ENCODE peak calls at places on chromosomes 6 and 20, in eight cellular contexts. G is testis; D is vagina; C is NCI-H2171 treated with DMSO at 0.1 percent for 48 hours; B is stimulated activated CD4-positive, alpha-beta T cell treated with anti-CD3 and anti-CD28 coated beads, Interleukin-12 subunit alpha, Interleukin-12 subunit beta, amount 100 ng/mL, for 4 hours; V is anterior cingulate cortex; P is NCI-H2029 treated with DMSO at 0.1 percent for 48 hours; M is amniotic stem cell. N is an unnamed sample.

GRCh38 chr6:137001287-137001976 is 43.3 kb downstream of the IL20RA start:
- DNase-seq in G (no peak), D (no peak), C (no peak), B (no peak), V (no peak), P (peak), M (no peak), N (peak)

GRCh38 chr6:12848969-12849368 is 132.4 kb downstream of the PHACTR1 start:
- DNase-seq in G (no peak), D (no peak), C (no peak), B (no peak), V (no peak), P (no peak), M (no peak), N (no peak)

GRCh38 chr20:49973964-49974363 is 8.8 kb upstream of the SNAI1 start:
- DNase-seq in G (no peak), D (no peak), C (no peak), B (no peak), V (no peak), P (no peak), M (no peak), N (no peak)

GRCh38 chr6:155075938-155076337 is 80.8 kb downstream of the TIAM2 start:
- DNase-seq in G (no peak), D (peak), C (no peak), B (no peak), V (no peak), P (no peak), M (no peak), N (no peak)

GRCh38 chr20:62284448-62284847 is 18.3 kb upstream of the ADRM1 start:
- DNase-seq in G (no peak), D (no peak), C (no peak), B (no peak), V (no peak), P (no peak), M (no peak), N (no peak)

GRCh38 chr6:168037242-168037641 is 39.8 kb downstream of the KIF25 start:
- DNase-seq in G (no peak), D (no peak), C (no peak), B (no peak), V (no peak), P (no peak), M (no peak), N (no peak)

GRCh38 chr6:156867121-156867520 is 89.9 kb downstream of the ARID1B start:
- DNase-seq in G (no peak), D (no peak), C (no peak), B (no peak), V (no peak), P (no peak), M (no peak), N (peak)

GRCh38 chr20:5931411-5931810 is 18.9 kb downstream of the TRMT6 start:
- DNase-seq in G (no peak), D (no peak), C (no peak), B (no peak), V (no peak), P (no peak), M (no peak), N (no peak)

GRCh38 chr6:49541210-49541724 is 9.2 kb upstream of the C6orf141 start:
- DNase-seq in G (no peak), D (no peak), C (no peak), B (no peak), V (no peak), P (no peak), M (no peak), N (peak)